ENCODE peak calls at places on chromosomes 16 and 17, in five cellular contexts. J, G, E, R and I are unnamed samples.

GRCh38 chr17:10278218-10278617 is 79.8 kb upstream of the GAS7 start:
- DNase-seq in R (no peak), E (no peak), J (no peak), G (peak; percentile 29), I (no peak)

GRCh38 chr17:43667506-43668438 is 6.0 kb upstream of the MEOX1 start:
- DNase-seq in G (no peak), E (no peak), J (no peak), R (no peak), I (no peak)

GRCh38 chr17:57834146-57834741 is 15.6 kb downstream of the MRPS23 start:
- DNase-seq in G (peak; percentile 66), J (no peak), R (no peak), E (peak; percentile 88), I (peak; percentile 84)

GRCh38 chr17:8122923-8123694 is 797 bp downstream of the HES7 start:
- DNase-seq in J (no peak), R (peak; percentile 28), G (peak; percentile 41), E (peak; percentile 85), I (peak; percentile 79)

GRCh38 chr16:48393843-48394703 is 8.9 kb upstream of the SIAH1 start:
- DNase-seq in R (peak; percentile 77), G (no peak), E (no peak), J (peak; percentile 26), I (no peak)

GRCh38 chr17:31378638-31379037 is 12.8 kb upstream of the RAB11FIP4 start:
- DNase-seq in E (no peak), G (peak; percentile 65), R (no peak), J (no peak), I (no peak)

GRCh38 chr17:20992987-20993862 is 49.6 kb downstream of the USP22 start:
- DNase-seq in E (peak; percentile 72), J (peak; percentile 43), G (peak; percentile 93), R (peak; percentile 73), I (no peak)

GRCh38 chr16:64098451-64098850 is 1023.4 kb downstream of the CDH11 start:
- DNase-seq in R (no peak), J (no peak), G (no peak), E (no peak), I (no peak)

GRCh38 chr16:82370282-82370681 is 200.3 kb upstream of the MPHOSPH6 start:
- DNase-seq in E (no peak), J (no peak), R (no peak), G (no peak), I (no peak)

DNA sequence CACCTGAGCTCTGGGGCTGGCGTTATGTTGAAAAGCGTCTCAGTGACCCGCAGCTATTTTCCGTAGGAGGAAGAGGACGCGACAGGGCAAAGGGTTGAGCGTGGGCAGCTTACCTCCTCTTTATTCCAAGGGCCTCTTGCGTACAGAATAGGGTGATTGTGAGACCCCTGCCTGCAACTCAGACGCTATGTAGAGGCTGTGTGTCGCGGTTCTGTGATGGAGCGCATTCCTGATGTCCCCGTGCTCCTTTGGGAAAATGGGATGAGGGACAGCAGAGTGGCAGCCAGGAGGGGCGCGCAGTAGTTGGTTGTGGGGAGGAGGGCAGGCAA is 533 bp upstream of the CDH8 start:
- DNase-seq in E (no peak), R (no peak), G (peak; percentile 47), J (no peak), I (no peak)
- H3K4me3 ChIP-seq in E (no peak overlapping the region), R (no peak overlapping the region), G (no peak overlapping the region), J (no peak overlapping the region), I (no peak overlapping the region)

GRCh38 chr16:11632455-11632921 is 35.8 kb upstream of the SNN start:
- DNase-seq in R (peak; percentile 71), J (peak; percentile 59), G (peak; percentile 58), E (peak; percentile 96), I (peak; percentile 87)
- H3K27ac ChIP-seq in R (peak overlapping the region; percentile 79), J (peak overlapping the region; percentile 96), G (no peak overlapping the region), E (peak overlapping the region; percentile 89), I (peak overlapping the region; percentile 92)

DNA sequence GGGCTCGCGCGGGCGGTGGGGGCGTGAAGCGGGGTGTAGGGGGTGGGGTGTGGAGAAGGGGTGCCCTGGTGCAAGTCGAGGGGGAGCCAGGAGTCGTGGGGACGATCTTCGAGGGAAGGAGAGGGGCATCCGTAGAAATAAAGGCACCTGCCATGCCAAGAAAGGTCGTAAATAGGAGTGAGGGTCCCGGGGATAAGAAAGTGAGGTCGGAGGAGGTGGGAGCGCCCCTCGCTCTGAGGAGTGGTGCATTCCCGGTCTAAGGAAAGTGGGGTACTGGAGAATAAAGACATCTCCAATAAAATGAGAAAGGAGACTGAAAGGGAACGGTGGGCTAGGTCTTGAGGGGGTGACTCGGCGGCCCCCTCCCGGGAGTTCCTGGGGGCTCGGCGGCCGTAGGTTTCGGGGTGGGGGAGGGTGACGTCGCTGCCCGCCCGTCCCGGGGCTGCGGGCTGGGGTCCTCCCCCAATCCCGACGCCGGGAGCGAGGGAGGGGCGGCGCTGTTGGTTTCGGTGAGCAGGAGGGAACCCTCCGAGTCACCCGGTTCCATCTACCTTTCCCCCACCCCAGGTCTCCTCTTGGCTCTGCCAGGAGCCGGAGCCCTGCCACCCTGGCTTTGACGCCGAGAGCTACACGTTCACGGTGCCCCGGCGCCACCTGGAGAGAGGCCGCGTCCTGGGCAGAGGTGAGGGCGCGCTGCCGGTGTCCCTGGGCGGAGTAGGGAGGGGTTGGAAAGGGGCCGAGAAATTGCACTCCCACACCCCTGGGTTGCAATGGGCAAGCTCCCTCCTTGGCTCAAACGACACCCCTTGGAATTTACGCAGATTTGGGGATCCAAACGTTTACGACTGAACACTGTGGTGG is 868 bp downstream of the CDH1 start:
- DNase-seq in E (peak; percentile 83), J (no peak), G (no peak), R (peak; percentile 15), I (no peak)
- H3K4me3 ChIP-seq in E (peak overlapping the region; percentile 71), J (peak overlapping the region; percentile 16), G (peak overlapping the region; percentile 75), R (no peak overlapping the region), I (peak overlapping the region; percentile 59)

DNA sequence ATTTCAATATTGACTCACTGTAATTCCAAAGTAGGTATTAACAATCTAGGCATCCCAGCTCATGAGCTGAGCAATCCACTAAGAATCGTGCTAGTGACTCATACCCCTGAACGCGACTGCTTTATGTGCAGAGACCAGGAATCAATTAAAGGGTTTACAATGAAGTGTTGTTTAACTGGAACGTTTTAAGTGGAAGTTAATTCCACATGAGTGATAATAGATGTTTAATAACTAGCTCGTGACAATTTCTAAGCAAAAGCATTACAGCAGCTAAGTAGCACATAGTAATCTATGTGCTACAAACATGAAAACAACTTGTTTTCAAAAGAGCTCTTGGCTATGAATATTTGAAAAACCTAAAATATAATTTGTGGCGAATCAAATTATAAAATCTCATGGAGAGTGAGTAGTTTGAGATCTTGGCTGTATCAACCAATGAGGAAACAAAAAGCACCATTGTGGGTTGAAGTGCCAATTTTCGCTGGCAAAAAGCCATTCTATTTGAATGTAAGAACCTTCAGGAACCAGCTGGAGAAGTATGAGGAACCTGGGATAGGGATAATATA is 9.4 kb downstream of the GJC1 start:
- DNase-seq in E (no peak), R (peak; percentile 44), J (no peak), G (peak; percentile 25), I (no peak)
- H3K27ac ChIP-seq in E (no peak overlapping the region), R (peak overlapping the region; percentile 98), J (peak overlapping the region; percentile 85), G (no peak overlapping the region), I (peak overlapping the region; percentile 46)

GRCh38 chr17:59845595-59846390 is 47.0 kb downstream of the TUBD1 start:
- DNase-seq in E (peak; percentile 46), G (peak; percentile 72), J (no peak), R (no peak), I (no peak)
- H3K4me3 ChIP-seq in E (peak overlapping the region; percentile 3), G (no peak overlapping the region), J (no peak overlapping the region), R (no peak overlapping the region), I (peak overlapping the region; percentile 23)

GRCh38 chr17:6755731-6756184 is at the start of gene XAF1:
- DNase-seq in G (no peak), E (peak; percentile 77), R (peak; percentile 36), J (no peak), I (no peak)

GRCh38 chr17:6753565-6753964 is 2.3 kb upstream of the XAF1 start:
- DNase-seq in E (no peak), R (no peak), G (no peak), J (no peak), I (no peak)

GRCh38 chr17:6757747-6758146 is 1.9 kb downstream of the XAF1 start:
- DNase-seq in R (no peak), E (no peak), G (no peak), J (no peak), I (no peak)

GRCh38 chr17:6755281-6755680 is 565 bp upstream of the XAF1 start:
- DNase-seq in G (no peak), J (no peak), R (peak; percentile 61), E (peak; percentile 80), I (no peak)

GRCh38 chr17:6756425-6757012 is 673 bp downstream of the XAF1 start:
- DNase-seq in G (no peak), R (no peak), J (no peak), E (no peak), I (no peak)
- H3K27ac ChIP-seq in G (no peak overlapping the region), R (peak overlapping the region; percentile 93), J (peak overlapping the region; percentile 92), E (no peak overlapping the region), I (peak overlapping the region; percentile 71)